ENCODE peak calls at places on chromosomes 11 and 22, in nine cellular contexts. K is aorta; F is HCT116; A is A549; N is PC-3; G is CD8-positive, alpha-beta memory T cell; W is mucosa of descending colon; O is Peyer's patch; Y is breast epithelium. T is an unnamed sample. For H3K4me1, the result is how much of the 10 kb centered on the place peaks cover.

GRCh38 chr11:110445428-110445827 is 15.7 kb downstream of the FDX1 start:
- DNase-seq in K (no peak), F (no peak), A (no peak), N (peak), G (no peak), W (no peak), O (no peak), Y (no peak), T (no peak)

GRCh38 chr11:103450241-103450640 is 341.0 kb downstream of the DYNC2H1 start:
- DNase-seq in K (no peak), F (no peak), A (no peak), N (no peak), G (no peak), W (no peak), O (no peak), Y (no peak), T (no peak)

GRCh38 chr11:129733384-129733783 is 82.3 kb upstream of the TMEM45B start:
- DNase-seq in K (no peak), F (no peak), A (no peak), N (no peak), G (no peak), W (no peak), O (no peak), Y (no peak), T (no peak)

GRCh38 chr11:28442113-28442512 is 333.9 kb downstream of the METTL15 start:
- DNase-seq in K (no peak), F (no peak), A (no peak), N (peak), G (no peak), W (no peak), O (no peak), Y (no peak), T (no peak)

GRCh38 chr22:50583294-50583865 is 731 bp upstream of the CHKB start:
- DNase-seq in K (no peak), F (no peak), A (no peak), N (no peak), G (no peak), W (no peak), O (no peak), Y (no peak), T (no peak)

GRCh38 chr11:2759228-2760195 is 59.7 kb upstream of the KCNQ1OT1 start:
- DNase-seq in K (peak), F (no peak), A (no peak), N (no peak), G (no peak), W (no peak), O (peak), Y (peak), T (peak)

GRCh38 chr11:34234086-34234740 is 123.6 kb downstream of the ABTB2 start:
- DNase-seq in K (no peak), F (peak), A (no peak), N (peak), G (peak), W (peak), O (peak), Y (no peak), T (no peak)

GRCh38 chr22:36027960-36028645 is 521 bp downstream of the RBFOX2 start:
- DNase-seq in K (peak), F (no peak), A (peak), N (peak), G (no peak), W (no peak), O (no peak), Y (peak), T (no peak)

GRCh38 chr11:6197466-6198200 is 1.4 kb upstream of the OR52W1 start:
- DNase-seq in K (no peak), F (no peak), A (no peak), N (no peak), G (no peak), W (no peak), O (no peak), Y (no peak), T (no peak)

GRCh38 chr22:20906387-20906767 is 10.8 kb upstream of the CRKL start:
- DNase-seq in K (no peak), F (no peak), A (no peak), N (no peak), G (no peak), W (no peak), O (no peak), Y (no peak), T (no peak)

GRCh38 chr11:76672431-76673163 is 2.0 kb upstream of the LRRC32 start:
- DNase-seq in K (peak), F (no peak), A (no peak), N (no peak), G (peak), W (peak), O (peak), Y (no peak), T (no peak)

GRCh38 chr11:6565988-6566703 is 37.3 kb downstream of the RRP8 start:
- DNase-seq in K (peak), F (no peak), A (no peak), N (no peak), G (no peak), W (no peak), O (no peak), Y (no peak), T (no peak)

GRCh38 chr22:30421695-30422480 is 3.7 kb upstream of the MTFP1 start:
- DNase-seq in K (no peak), F (no peak), A (no peak), N (peak), G (no peak), W (no peak), O (no peak), Y (no peak), T (no peak)

GRCh38 chr11:1534682-1535081 is 37.4 kb downstream of the DUSP8 start:
- DNase-seq in K (no peak), F (no peak), A (no peak), N (no peak), G (no peak), W (no peak), O (no peak), Y (no peak), T (no peak)

GRCh38 chr11:36292311-36292722 is 3.1 kb upstream of the COMMD9 start:
- DNase-seq in K (no peak), F (peak), A (peak), N (peak), G (peak), W (peak), O (no peak), Y (no peak), T (no peak)

GRCh38 chr22:31287818-31288495 is 4.3 kb downstream of the PIK3IP1 start:
- DNase-seq in K (no peak), F (no peak), A (no peak), N (no peak), G (no peak), W (peak), O (no peak), Y (no peak), T (no peak)

GRCh38 chr11:125365196-125365931 is 130.7 kb downstream of the FEZ1 start:
- DNase-seq in K (no peak), F (no peak), A (no peak), N (peak), G (no peak), W (no peak), O (no peak), Y (no peak), T (no peak)

GRCh38 chr11:60927600-60927999 is 3.3 kb downstream of the TMEM132A start:
- DNase-seq in K (no peak), F (no peak), A (no peak), N (no peak), G (no peak), W (no peak), O (no peak), Y (peak), T (no peak)

GRCh38 chr11:104946907-104947306 is 21.5 kb downstream of the CASP4 start:
- DNase-seq in K (no peak), F (peak), A (peak), N (peak), G (peak), W (no peak), O (peak), Y (no peak), T (no peak)

GRCh38 chr22:17412232-17412631 is 43.0 kb downstream of the CECR2 start:
- DNase-seq in K (no peak), F (no peak), A (no peak), N (no peak), G (no peak), W (no peak), O (no peak), Y (no peak), T (no peak)

GRCh38 chr11:105181521-105181920 is 42.0 kb upstream of the CARD18 start:
- DNase-seq in K (no peak), F (no peak), A (no peak), N (no peak), G (no peak), W (no peak), O (no peak), Y (no peak), T (no peak)

GRCh38 chr22:23714596-23715588 is 24.1 kb downstream of the RGL4 start:
- DNase-seq in K (no peak), F (no peak), A (no peak), N (no peak), G (no peak), W (no peak), O (no peak), Y (peak), T (no peak)
- H3K4me1 ChIP-seq in K (under half), F (under half), A (under half), N (under half), G (under half), W (under half), O (under half), Y (under half), T (under half)

DNA sequence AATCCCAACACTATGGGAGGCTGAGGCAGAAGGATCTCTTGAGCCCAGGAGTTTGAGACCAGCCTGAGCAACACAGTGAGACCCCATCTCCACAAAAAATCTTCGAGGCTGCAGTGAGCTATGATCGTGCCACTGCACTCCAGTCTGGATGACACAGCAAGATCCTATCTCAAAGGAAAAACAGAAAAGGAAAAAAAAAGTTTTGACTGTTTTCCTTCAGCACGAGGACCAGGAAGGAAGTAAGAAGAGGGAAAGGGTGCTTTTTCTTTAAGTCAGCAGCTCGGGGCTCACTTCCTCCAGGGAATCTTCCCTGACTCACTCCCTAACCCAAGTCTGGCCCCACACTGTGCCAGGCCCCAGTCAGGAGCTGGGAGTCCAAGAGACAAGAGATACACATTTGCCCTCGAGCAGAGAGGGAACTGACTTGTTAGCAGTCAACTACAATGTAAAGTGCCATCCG is 14.2 kb downstream of the ARRB1 start:
- DNase-seq in K (no peak), F (no peak), A (no peak), N (peak), G (no peak), W (peak), O (no peak), Y (no peak), T (peak)
- H3K4me1 ChIP-seq in K (under half), F (under half), A (half or more), N (under half), G (half or more), W (half or more), O (half or more), Y (under half), T (under half)

GRCh38 chr22:42610211-42610610 is 4.5 kb downstream of the POLDIP3 start:
- DNase-seq in K (no peak), F (no peak), A (no peak), N (no peak), G (no peak), W (no peak), O (no peak), Y (no peak), T (no peak)

GRCh38 chr22:42608481-42609361 is 6.0 kb downstream of the POLDIP3 start:
- DNase-seq in K (no peak), F (no peak), A (no peak), N (peak), G (no peak), W (no peak), O (no peak), Y (no peak), T (no peak)

GRCh38 chr22:42612336-42612735 is 2.3 kb downstream of the POLDIP3 start:
- DNase-seq in K (no peak), F (no peak), A (no peak), N (no peak), G (no peak), W (peak), O (no peak), Y (no peak), T (no peak)

GRCh38 chr22:42613869-42614268 is 814 bp downstream of the POLDIP3 start:
- DNase-seq in K (no peak), F (no peak), A (no peak), N (peak), G (no peak), W (no peak), O (no peak), Y (no peak), T (no peak)

GRCh38 chr22:42611076-42611475 is 3.6 kb downstream of the POLDIP3 start:
- DNase-seq in K (no peak), F (no peak), A (no peak), N (no peak), G (no peak), W (no peak), O (no peak), Y (no peak), T (no peak)
- H3K4me1 ChIP-seq in K (under half), F (half or more), A (under half), N (under half), G (half or more), W (under half), O (under half), Y (under half), T (under half)

GRCh38 chr11:57306156-57306876 is 18.4 kb downstream of the TNKS1BP1 start:
- DNase-seq in K (no peak), F (no peak), A (no peak), N (no peak), G (no peak), W (no peak), O (no peak), Y (no peak), T (no peak)
- H3K4me1 ChIP-seq in K (under half), F (under half), A (under half), N (half or more), G (under half), W (under half), O (half or more), Y (under half), T (half or more)

DNA sequence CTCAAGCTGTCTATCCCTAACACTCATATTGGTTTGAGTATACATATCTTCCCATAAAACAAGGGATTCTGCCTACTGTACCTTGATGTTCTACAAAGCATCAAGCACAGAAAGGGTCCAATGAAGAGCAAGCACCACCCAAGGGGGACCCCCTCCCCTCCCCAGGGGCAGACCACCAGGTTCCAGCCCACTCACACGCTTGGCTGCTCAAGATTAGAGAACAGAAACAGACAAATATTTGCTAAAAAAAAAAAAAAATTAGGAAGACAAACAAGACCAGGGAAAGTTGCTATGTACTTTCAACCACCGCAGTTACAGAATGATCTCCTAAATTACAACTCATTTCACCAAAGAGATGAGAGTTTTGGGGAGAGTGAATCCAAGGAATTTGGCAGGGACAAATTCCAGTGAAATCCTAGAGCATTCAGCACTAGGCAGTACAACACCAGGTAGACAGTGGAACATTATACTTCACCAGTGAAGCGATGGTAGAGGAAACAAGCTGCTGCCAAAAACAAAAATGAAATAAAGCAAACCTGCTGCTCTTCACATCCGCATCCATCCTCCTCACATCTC is 17.0 kb downstream of the SMCO4 start:
- DNase-seq in K (no peak), F (no peak), A (no peak), N (no peak), G (no peak), W (no peak), O (no peak), Y (no peak), T (no peak)
- H3K4me1 ChIP-seq in K (under half), F (under half), A (under half), N (under half), G (under half), W (under half), O (half or more), Y (under half), T (under half)

DNA sequence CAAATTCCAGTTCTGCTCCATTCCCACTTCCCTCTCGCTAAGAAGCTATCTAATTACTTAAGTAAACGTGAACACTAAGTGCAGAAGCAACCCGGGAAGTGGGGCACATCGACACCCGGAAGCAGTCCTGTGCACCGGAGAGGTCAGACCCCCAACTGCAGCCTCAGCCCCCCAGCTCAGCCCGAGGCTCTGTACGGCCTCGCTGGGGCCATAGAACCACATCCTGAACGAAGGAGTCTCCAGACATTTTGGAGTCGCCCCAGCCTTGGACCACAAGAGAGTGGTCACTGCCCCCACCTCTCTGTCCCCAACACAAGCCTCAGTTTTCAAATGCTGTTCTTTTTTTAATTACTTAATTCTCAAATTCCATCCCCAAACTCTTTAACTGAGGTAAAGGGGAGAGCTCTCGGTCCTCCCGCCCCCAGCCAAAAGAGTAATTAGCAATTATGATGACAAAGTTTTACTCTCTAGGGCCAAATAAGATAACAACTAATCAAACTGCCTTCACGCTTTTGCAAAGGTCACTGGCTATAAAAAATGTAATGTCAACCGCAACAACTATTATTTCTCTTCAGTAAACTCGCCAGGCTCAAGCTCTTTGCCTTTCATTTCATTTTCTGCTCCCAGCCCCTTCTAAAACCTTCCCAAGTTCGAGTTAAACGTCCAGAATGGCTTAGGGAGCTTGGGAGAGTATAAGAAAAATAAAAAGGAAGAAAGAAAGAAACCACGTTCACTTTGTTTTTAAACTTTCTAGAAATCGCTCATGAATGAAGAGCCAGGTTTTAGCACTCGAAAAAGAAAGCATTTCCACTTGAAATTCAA is 2.2 kb downstream of the PAX6 start:
- DNase-seq in K (peak), F (no peak), A (no peak), N (peak), G (no peak), W (no peak), O (no peak), Y (no peak), T (no peak)
- H3K4me1 ChIP-seq in K (under half), F (under half), A (under half), N (under half), G (under half), W (under half), O (half or more), Y (under half), T (half or more)